ENCODE peak calls at places on chromosomes 1 and 21, in ten cellular contexts. G is DMS153; O is GM12891; M is left colon; C is stimulated activated CD8-positive, alpha-beta memory T cell treated with anti-CD3 and anti-CD28 coated beads, Interleukin-7, amount 100 ng/mL, for 1 hour; N is stimulated activated CD4-positive, alpha-beta T cell treated with anti-CD3 and anti-CD28 coated beads, Interleukin-2, amount 100 ng/mL, for 48 hours; A is A549; I is left cardiac atrium; R is HT1080; F is T follicular helper cell. H is an unnamed sample.

GRCh38 chr1:44031051-44031899 is at the start of gene SLC6A9:
- DNase-seq in C (no peak), O (no peak), N (peak; percentile 40), A (no peak), F (peak; percentile 39), R (peak; percentile 58), I (peak; percentile 67), M (peak; percentile 78), G (no peak), H (peak; percentile 72)

GRCh38 chr1:59669752-59670312 is 144.9 kb upstream of the HOOK1 start:
- DNase-seq in M (no peak), C (no peak), N (no peak), A (no peak), R (no peak), I (peak; percentile 58), F (no peak), G (no peak), O (no peak), H (peak; percentile 41)

GRCh38 chr1:78061825-78062523 is 16.2 kb downstream of the GIPC2 start:
- DNase-seq in O (no peak), I (no peak), M (no peak), A (no peak), G (no peak), C (no peak), F (no peak), N (no peak), R (peak; percentile 36), H (no peak)

GRCh38 chr1:154342836-154343472 is 17.6 kb downstream of the ATP8B2 start:
- DNase-seq in M (no peak), F (peak; percentile 52), C (peak; percentile 58), G (no peak), O (no peak), R (no peak), N (peak; percentile 59), I (peak; percentile 48), A (no peak), H (no peak)

GRCh38 chr1:9413143-9413876 is 120.6 kb downstream of the SPSB1 start:
- DNase-seq in A (peak; percentile 58), R (peak; percentile 47), I (peak; percentile 64), M (peak; percentile 62), O (peak; percentile 86), N (peak; percentile 69), G (no peak), F (no peak), C (no peak), H (no peak)

GRCh38 chr1:47174621-47175020 is 15.2 kb downstream of the PDZK1IP1 start:
- DNase-seq in N (no peak), G (no peak), F (no peak), R (no peak), O (no peak), A (no peak), C (no peak), M (no peak), I (no peak), H (no peak)

GRCh38 chr21:25901580-25901979 is 166.8 kb downstream of the GABPA start:
- DNase-seq in F (no peak), M (no peak), R (peak; percentile 73), G (no peak), I (no peak), C (no peak), A (no peak), N (no peak), O (no peak), H (no peak)

GRCh38 chr1:89995595-89996397 is 886 bp downstream of the ZNF326 start:
- DNase-seq in F (no peak), I (no peak), O (no peak), A (no peak), C (no peak), M (no peak), R (no peak), N (no peak), G (no peak), H (no peak)

GRCh38 chr1:41586230-41586629 is 101.7 kb upstream of the EDN2 start:
- DNase-seq in F (no peak), O (no peak), G (no peak), N (no peak), R (no peak), A (no peak), I (no peak), M (no peak), C (no peak), H (no peak)

GRCh38 chr1:209607795-209608178 is 24.3 kb downstream of the CAMK1G start:
- DNase-seq in N (no peak), O (no peak), F (no peak), M (no peak), G (no peak), I (no peak), R (no peak), A (no peak), C (no peak), H (no peak)

GRCh38 chr1:11045428-11046269 is 1.4 kb downstream of the MASP2 start:
- DNase-seq in O (no peak), G (no peak), N (no peak), F (no peak), M (no peak), A (no peak), R (no peak), C (no peak), I (no peak), H (peak; percentile 83)

GRCh38 chr1:6603424-6603850 is 768 bp upstream of the KLHL21 start:
- DNase-seq in O (no peak), N (no peak), A (no peak), C (no peak), G (no peak), R (no peak), F (peak; percentile 46), I (peak; percentile 75), M (no peak), H (no peak)

GRCh38 chr1:17588048-17588781 is 48.7 kb downstream of the ARHGEF10L start:
- DNase-seq in N (no peak), R (peak; percentile 75), G (peak; percentile 10), C (no peak), M (peak; percentile 96), A (no peak), I (no peak), F (no peak), O (no peak), H (peak; percentile 56)

GRCh38 chr1:15885701-15886612 is 38.5 kb downstream of the SPEN start:
- DNase-seq in N (peak; percentile 3), R (peak; percentile 95), I (peak; percentile 98), F (peak; percentile 2), A (peak; percentile 55), M (peak; percentile 98), G (peak; percentile 91), O (no peak), C (peak; percentile 2), H (peak; percentile 95)

GRCh38 chr1:149936992-149937705 is 470 bp upstream of the MTMR11 start:
- DNase-seq in I (no peak), C (no peak), F (no peak), R (peak; percentile 83), G (peak; percentile 74), N (no peak), O (no peak), M (peak; percentile 77), A (peak; percentile 83), H (no peak)

GRCh38 chr1:119419109-119419508 is 4.2 kb downstream of the HSD3B2 start:
- DNase-seq in O (no peak), I (no peak), C (no peak), R (no peak), N (no peak), G (no peak), F (no peak), A (no peak), M (no peak), H (no peak)

GRCh38 chr1:39759436-39759726 is 11.8 kb downstream of the OXCT2 start:
- DNase-seq in O (no peak), C (no peak), M (no peak), G (no peak), N (no peak), F (no peak), R (no peak), I (no peak), A (no peak), H (no peak)

GRCh38 chr1:154779563-154780189 is 90.4 kb downstream of the KCNN3 start:
- DNase-seq in O (no peak), M (no peak), N (no peak), A (no peak), G (no peak), F (no peak), I (no peak), R (no peak), C (no peak), H (no peak)

GRCh38 chr1:16612332-16613172 is 812 bp downstream of the NBPF1 start:
- DNase-seq in R (peak; percentile 80), O (no peak), N (no peak), G (no peak), M (peak; percentile 72), C (no peak), A (peak; percentile 49), I (peak; percentile 73), F (no peak), H (peak; percentile 65)

GRCh38 chr1:227952374-227953021 is 4.8 kb upstream of the WNT9A start:
- DNase-seq in A (no peak), I (no peak), O (no peak), R (no peak), G (no peak), N (no peak), M (no peak), C (no peak), F (no peak), H (no peak)

GRCh38 chr1:10537082-10537766 is 62.5 kb downstream of the PEX14 start:
- DNase-seq in R (no peak), F (no peak), I (no peak), N (no peak), O (no peak), A (no peak), M (no peak), C (no peak), G (peak; percentile 86), H (no peak)

GRCh38 chr1:246181244-246181643 is 325.8 kb downstream of the SMYD3 start:
- DNase-seq in M (no peak), C (no peak), N (no peak), I (no peak), O (no peak), R (peak; percentile 10), A (no peak), G (no peak), F (no peak), H (no peak)

GRCh38 chr1:227372662-227373061 is 54.4 kb upstream of the CDC42BPA start:
- DNase-seq in R (peak; percentile 53), M (no peak), O (no peak), F (no peak), A (peak; percentile 41), N (no peak), G (peak; percentile 89), C (no peak), I (peak; percentile 35), H (no peak)

GRCh38 chr1:200668514-200669313 is 993 bp downstream of the DDX59 start:
- DNase-seq in C (no peak), N (no peak), I (no peak), R (no peak), G (no peak), A (no peak), O (no peak), M (no peak), F (no peak), H (no peak)

GRCh38 chr1:160494620-160495019 is 28.4 kb downstream of the SLAMF6 start:
- DNase-seq in F (no peak), M (no peak), A (no peak), R (peak; percentile 7), N (no peak), I (no peak), O (no peak), C (no peak), G (no peak), H (peak; percentile 43)

GRCh38 chr1:205811660-205812059 is 1.3 kb downstream of the SLC41A1 start:
- DNase-seq in C (no peak), O (no peak), A (no peak), I (peak; percentile 55), R (no peak), M (no peak), F (no peak), N (no peak), G (no peak), H (no peak)

GRCh38 chr1:231748744-231749143 is 122.2 kb downstream of the DISC1 start:
- DNase-seq in I (no peak), A (no peak), M (no peak), C (no peak), G (peak; percentile 36), F (no peak), N (no peak), O (no peak), R (no peak), H (no peak)

GRCh38 chr1:83857705-83858104 is 141.2 kb downstream of the TTLL7 start:
- DNase-seq in N (no peak), O (no peak), C (no peak), F (no peak), G (no peak), M (no peak), A (no peak), I (no peak), R (no peak), H (no peak)